ENCODE peak calls at places on chromosomes 13 and 19, in seven cellular contexts. One of them, this sample, is unnamed.
A peak's percentile ranks its signal among the peaks of the same experiment; 100 is the strongest.

GRCh38 chr19:30287973-30288372 is 84.2 kb upstream of the ZNF536 start:
- DNase-seq in fibroblast of lung: no peak
- DNase-seq in mammary epithelial cell: no peak
- DNase-seq in osteoblast: no peak
- DNase-seq in neuronal stem cell: no peak
- DNase-seq in HCT116: no peak
- DNase-seq in neural progenitor cell: no peak
- DNase-seq in this sample: no peak

GRCh38 chr13:75153834-75154233 is 328.1 kb downstream of the TBC1D4 start:
- DNase-seq in neural progenitor cell: no peak
- DNase-seq in fibroblast of lung: peak; percentile 32
- DNase-seq in HCT116: no peak
- DNase-seq in osteoblast: no peak
- DNase-seq in neuronal stem cell: no peak
- DNase-seq in mammary epithelial cell: no peak
- DNase-seq in this sample: no peak

GRCh38 chr13:70310720-70311119 is 202.5 kb upstream of the KLHL1 start:
- DNase-seq in HCT116: peak; percentile 26
- DNase-seq in osteoblast: no peak
- DNase-seq in neuronal stem cell: peak; percentile 18
- DNase-seq in fibroblast of lung: peak; percentile 13
- DNase-seq in mammary epithelial cell: peak; percentile 14
- DNase-seq in neural progenitor cell: peak; percentile 46
- DNase-seq in this sample: no peak

GRCh38 chr19:7513809-7514642 is 1.9 kb upstream of the ZNF358 start:
- DNase-seq in neuronal stem cell: no peak
- DNase-seq in mammary epithelial cell: no peak
- DNase-seq in neural progenitor cell: no peak
- DNase-seq in osteoblast: no peak
- DNase-seq in HCT116: no peak
- DNase-seq in fibroblast of lung: no peak
- DNase-seq in this sample: no peak

GRCh38 chr13:43805071-43805468 is 18.3 kb upstream of the ENOX1 start:
- DNase-seq in mammary epithelial cell: peak; percentile 99
- DNase-seq in neural progenitor cell: no peak
- DNase-seq in neuronal stem cell: no peak
- DNase-seq in fibroblast of lung: peak; percentile 92
- DNase-seq in HCT116: peak; percentile 81
- DNase-seq in osteoblast: peak; percentile 94
- DNase-seq in this sample: no peak

GRCh38 chr13:75579529-75579928 is 29.9 kb downstream of the UCHL3 start:
- DNase-seq in neural progenitor cell: no peak
- DNase-seq in HCT116: no peak
- DNase-seq in neuronal stem cell: no peak
- DNase-seq in fibroblast of lung: no peak
- DNase-seq in mammary epithelial cell: no peak
- DNase-seq in osteoblast: no peak
- DNase-seq in this sample: no peak

GRCh38 chr13:85618514-85618913 is 180.7 kb downstream of the SLITRK6 start:
- DNase-seq in HCT116: no peak
- DNase-seq in neural progenitor cell: no peak
- DNase-seq in mammary epithelial cell: no peak
- DNase-seq in osteoblast: no peak
- DNase-seq in neuronal stem cell: no peak
- DNase-seq in fibroblast of lung: no peak
- DNase-seq in this sample: no peak

GRCh38 chr19:18587962-18588610 is 512 bp upstream of the REX1BD start:
- DNase-seq in HCT116: no peak
- DNase-seq in neural progenitor cell: no peak
- DNase-seq in mammary epithelial cell: no peak
- DNase-seq in fibroblast of lung: no peak
- DNase-seq in osteoblast: peak; percentile 75
- DNase-seq in neuronal stem cell: no peak
- DNase-seq in this sample: no peak

GRCh38 chr13:42752731-42753130 is 28.7 kb upstream of the FAM216B start:
- DNase-seq in fibroblast of lung: no peak
- DNase-seq in HCT116: no peak
- DNase-seq in neuronal stem cell: no peak
- DNase-seq in neural progenitor cell: no peak
- DNase-seq in mammary epithelial cell: no peak
- DNase-seq in osteoblast: no peak
- DNase-seq in this sample: no peak

GRCh38 chr13:78608705-78609463 is 5.5 kb upstream of the POU4F1 start:
- DNase-seq in HCT116: no peak
- DNase-seq in osteoblast: no peak
- DNase-seq in neural progenitor cell: peak; percentile 58
- DNase-seq in fibroblast of lung: no peak
- DNase-seq in neuronal stem cell: peak; percentile 9
- DNase-seq in mammary epithelial cell: no peak
- DNase-seq in this sample: no peak

GRCh38 chr13:32627793-32628192 is 41.5 kb downstream of the PDS5B start:
- DNase-seq in HCT116: no peak
- DNase-seq in osteoblast: no peak
- DNase-seq in mammary epithelial cell: no peak
- DNase-seq in neuronal stem cell: no peak
- DNase-seq in fibroblast of lung: no peak
- DNase-seq in neural progenitor cell: no peak
- DNase-seq in this sample: no peak

GRCh38 chr19:38320969-38321339 is 1.3 kb downstream of the KCNK6 start:
- DNase-seq in HCT116: no peak
- DNase-seq in fibroblast of lung: no peak
- DNase-seq in neuronal stem cell: no peak
- DNase-seq in neural progenitor cell: no peak
- DNase-seq in osteoblast: peak; percentile 51
- DNase-seq in mammary epithelial cell: no peak
- DNase-seq in this sample: no peak

GRCh38 chr13:25905411-25906010 is 146.3 kb downstream of the SHISA2 start:
- DNase-seq in fibroblast of lung: no peak
- DNase-seq in HCT116: no peak
- DNase-seq in osteoblast: no peak
- DNase-seq in mammary epithelial cell: no peak
- DNase-seq in neural progenitor cell: no peak
- DNase-seq in neuronal stem cell: no peak
- DNase-seq in this sample: no peak

GRCh38 chr13:50892162-50892944 is 17.2 kb upstream of the RNASEH2B start:
- DNase-seq in osteoblast: no peak
- DNase-seq in neural progenitor cell: no peak
- DNase-seq in neuronal stem cell: no peak
- DNase-seq in HCT116: no peak
- DNase-seq in fibroblast of lung: no peak
- DNase-seq in mammary epithelial cell: no peak
- DNase-seq in this sample: peak; percentile 95

GRCh38 chr19:34772697-34773554 is at the start of gene ZNF599:
- DNase-seq in mammary epithelial cell: peak; percentile 85
- DNase-seq in fibroblast of lung: peak; percentile 91
- DNase-seq in HCT116: peak; percentile 83
- DNase-seq in neuronal stem cell: peak; percentile 79
- DNase-seq in osteoblast: peak; percentile 94
- DNase-seq in neural progenitor cell: peak; percentile 95
- DNase-seq in this sample: peak; percentile 91

GRCh38 chr19:10920288-10920655 is 8.2 kb downstream of the YIPF2 start:
- DNase-seq in osteoblast: peak; percentile 49
- DNase-seq in neuronal stem cell: no peak
- DNase-seq in fibroblast of lung: no peak
- DNase-seq in neural progenitor cell: no peak
- DNase-seq in mammary epithelial cell: no peak
- DNase-seq in HCT116: no peak
- DNase-seq in this sample: no peak

GRCh38 chr19:58356236-58356970 is 3.1 kb upstream of the A1BG start:
- DNase-seq in osteoblast: peak; percentile 75
- DNase-seq in HCT116: no peak
- DNase-seq in mammary epithelial cell: peak; percentile 18
- DNase-seq in fibroblast of lung: no peak
- DNase-seq in neural progenitor cell: no peak
- DNase-seq in neuronal stem cell: no peak
- DNase-seq in this sample: no peak

GRCh38 chr19:45885556-45886426 is at the start of gene IRF2BP1:
- DNase-seq in osteoblast: peak; percentile 99
- DNase-seq in mammary epithelial cell: peak; percentile 92
- DNase-seq in neuronal stem cell: peak; percentile 92
- DNase-seq in HCT116: peak; percentile 84
- DNase-seq in fibroblast of lung: peak; percentile 91
- DNase-seq in neural progenitor cell: peak; percentile 98
- DNase-seq in this sample: peak; percentile 91

GRCh38 chr13:62710766-62711165 is 1295.1 kb upstream of the PCDH20 start:
- DNase-seq in fibroblast of lung: no peak
- DNase-seq in HCT116: no peak
- DNase-seq in osteoblast: peak; percentile 15
- DNase-seq in neuronal stem cell: no peak
- DNase-seq in mammary epithelial cell: no peak
- DNase-seq in neural progenitor cell: no peak
- DNase-seq in this sample: no peak

GRCh38 chr19:42352216-42352892 is 26.9 kb downstream of the MEGF8 start:
- DNase-seq in osteoblast: peak; percentile 45
- DNase-seq in neural progenitor cell: peak; percentile 14
- DNase-seq in neuronal stem cell: peak; percentile 20
- DNase-seq in HCT116: no peak
- DNase-seq in mammary epithelial cell: peak; percentile 2
- DNase-seq in fibroblast of lung: peak; percentile 15
- DNase-seq in this sample: no peak

GRCh38 chr13:73399347-73400216 is 340.8 kb downstream of the KLF5 start:
- DNase-seq in neuronal stem cell: no peak
- DNase-seq in fibroblast of lung: peak; percentile 16
- DNase-seq in mammary epithelial cell: peak; percentile 47
- DNase-seq in HCT116: no peak
- DNase-seq in neural progenitor cell: no peak
- DNase-seq in osteoblast: no peak
- DNase-seq in this sample: no peak
- H2AFZ ChIP-seq in neuronal stem cell: no peak overlapping the region
- H2AFZ ChIP-seq in fibroblast of lung: no peak overlapping the region
- H2AFZ ChIP-seq in mammary epithelial cell: peak overlapping the region; percentile 68
- H2AFZ ChIP-seq in HCT116: no peak overlapping the region
- H2AFZ ChIP-seq in neural progenitor cell: no peak overlapping the region
- H2AFZ ChIP-seq in osteoblast: no peak overlapping the region
- H2AFZ ChIP-seq in this sample: no peak overlapping the region

DNA sequence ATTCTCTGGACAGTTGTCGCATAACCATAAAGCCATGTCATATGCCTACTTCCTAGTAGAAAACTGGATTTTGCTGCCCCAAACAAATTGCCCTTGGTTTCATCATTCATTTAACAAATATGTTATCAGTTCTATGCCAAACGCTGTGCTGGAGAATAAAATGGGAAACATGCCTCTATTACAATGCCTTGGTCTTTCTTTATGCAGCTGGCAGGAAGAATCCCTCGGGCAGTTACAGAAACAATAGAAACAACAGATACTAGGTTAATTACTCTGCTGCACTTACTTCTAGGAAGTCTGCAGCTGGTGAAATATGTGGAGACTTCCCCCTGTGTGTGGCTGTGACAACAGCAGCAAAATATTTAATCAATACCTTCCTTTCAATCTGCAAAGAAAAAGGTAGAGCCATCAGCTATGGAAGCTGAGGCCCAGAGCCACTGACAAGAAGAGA is 10.0 kb downstream of the STOML3 start:
- DNase-seq in HCT116: no peak
- DNase-seq in mammary epithelial cell: no peak
- DNase-seq in fibroblast of lung: no peak
- DNase-seq in neuronal stem cell: peak; percentile 12
- DNase-seq in neural progenitor cell: peak; percentile 23
- DNase-seq in osteoblast: no peak
- DNase-seq in this sample: no peak
- H2AFZ ChIP-seq in HCT116: no peak overlapping the region
- H2AFZ ChIP-seq in mammary epithelial cell: peak overlapping the region; percentile 2
- H2AFZ ChIP-seq in fibroblast of lung: no peak overlapping the region
- H2AFZ ChIP-seq in neuronal stem cell: peak overlapping the region; percentile 66
- H2AFZ ChIP-seq in neural progenitor cell: no peak overlapping the region
- H2AFZ ChIP-seq in osteoblast: no peak overlapping the region
- H2AFZ ChIP-seq in this sample: no peak overlapping the region

GRCh38 chr19:3275068-3275582 is 50.7 kb downstream of the CELF5 start:
- DNase-seq in fibroblast of lung: no peak
- DNase-seq in mammary epithelial cell: no peak
- DNase-seq in osteoblast: peak; percentile 93
- DNase-seq in HCT116: peak; percentile 36
- DNase-seq in neuronal stem cell: peak; percentile 69
- DNase-seq in neural progenitor cell: peak; percentile 87
- DNase-seq in this sample: peak; percentile 61

GRCh38 chr19:3275583-3276340 is 51.3 kb downstream of the CELF5 start:
- DNase-seq in HCT116: peak; percentile 92
- DNase-seq in fibroblast of lung: peak; percentile 49
- DNase-seq in neuronal stem cell: peak; percentile 91
- DNase-seq in mammary epithelial cell: peak; percentile 83
- DNase-seq in neural progenitor cell: peak; percentile 97
- DNase-seq in osteoblast: peak; percentile 98
- DNase-seq in this sample: peak; percentile 94

GRCh38 chr19:3277649-3278048 is 53.2 kb downstream of the CELF5 start:
- DNase-seq in osteoblast: peak; percentile 80
- DNase-seq in HCT116: no peak
- DNase-seq in neural progenitor cell: no peak
- DNase-seq in fibroblast of lung: no peak
- DNase-seq in neuronal stem cell: no peak
- DNase-seq in mammary epithelial cell: no peak
- DNase-seq in this sample: no peak

GRCh38 chr19:3274245-3275067 is 50.0 kb downstream of the CELF5 start:
- DNase-seq in mammary epithelial cell: no peak
- DNase-seq in fibroblast of lung: no peak
- DNase-seq in HCT116: no peak
- DNase-seq in neural progenitor cell: no peak
- DNase-seq in osteoblast: peak; percentile 81
- DNase-seq in neuronal stem cell: no peak
- DNase-seq in this sample: no peak

GRCh38 chr19:3276341-3276799 is 51.9 kb downstream of the CELF5 start:
- DNase-seq in HCT116: peak; percentile 88
- DNase-seq in mammary epithelial cell: peak; percentile 75
- DNase-seq in neural progenitor cell: peak; percentile 90
- DNase-seq in osteoblast: peak; percentile 83
- DNase-seq in neuronal stem cell: no peak
- DNase-seq in fibroblast of lung: no peak
- DNase-seq in this sample: no peak
- H2AFZ ChIP-seq in HCT116: no peak overlapping the region
- H2AFZ ChIP-seq in mammary epithelial cell: peak overlapping the region; percentile 34
- H2AFZ ChIP-seq in neural progenitor cell: no peak overlapping the region
- H2AFZ ChIP-seq in osteoblast: no peak overlapping the region
- H2AFZ ChIP-seq in neuronal stem cell: peak overlapping the region; percentile 25
- H2AFZ ChIP-seq in fibroblast of lung: no peak overlapping the region
- H2AFZ ChIP-seq in this sample: peak overlapping the region; percentile 30

DNA sequence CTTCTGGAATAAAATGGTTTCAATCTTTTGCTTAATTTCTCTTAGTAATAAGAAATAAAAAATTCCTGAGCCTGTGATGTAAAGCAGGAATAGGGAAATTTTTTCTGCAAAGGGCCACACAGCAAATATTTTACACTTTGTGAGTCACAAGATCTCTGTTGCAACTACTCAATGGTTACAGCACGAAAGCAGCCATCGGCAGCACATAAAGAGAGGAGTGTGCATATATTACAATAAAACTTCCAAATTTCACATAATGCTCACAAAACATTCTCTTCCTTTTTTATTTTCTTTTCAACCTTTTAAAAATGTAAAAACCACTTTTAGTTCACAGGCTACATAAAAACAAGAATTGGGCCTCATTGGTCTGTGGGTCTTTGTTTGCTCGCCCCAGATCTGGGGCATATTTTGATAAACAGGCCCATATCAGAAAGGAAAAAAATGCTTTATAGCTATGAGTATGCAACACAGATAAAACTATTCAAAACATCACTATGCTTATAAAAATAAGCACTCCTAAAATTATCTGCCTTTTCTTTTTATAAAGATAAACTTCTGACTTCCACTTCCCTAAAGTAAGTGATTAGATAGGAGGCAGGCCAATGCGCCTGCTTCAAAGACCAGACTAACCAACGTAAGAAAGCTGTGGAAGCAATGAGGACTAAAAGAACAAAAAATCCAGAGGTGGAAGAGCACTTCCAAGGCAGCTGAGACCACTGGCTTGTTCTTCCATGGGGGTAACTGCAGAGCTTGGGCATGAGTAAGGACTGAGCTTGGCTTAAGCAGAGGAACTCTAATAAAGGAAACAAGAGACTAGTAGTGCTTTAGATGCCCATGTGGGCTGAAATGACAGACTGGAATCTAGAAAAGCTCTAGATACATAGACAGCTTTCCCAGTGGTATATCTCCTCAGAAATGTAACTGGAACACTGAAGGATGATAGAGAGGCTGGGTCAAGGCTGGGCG is 26.4 kb downstream of the MYCBP2 start:
- DNase-seq in neural progenitor cell: no peak
- DNase-seq in HCT116: no peak
- DNase-seq in mammary epithelial cell: peak; percentile 31
- DNase-seq in fibroblast of lung: peak; percentile 75
- DNase-seq in neuronal stem cell: no peak
- DNase-seq in osteoblast: peak; percentile 22
- DNase-seq in this sample: no peak
- H2AFZ ChIP-seq in neural progenitor cell: no peak overlapping the region
- H2AFZ ChIP-seq in HCT116: no peak overlapping the region
- H2AFZ ChIP-seq in mammary epithelial cell: no peak overlapping the region
- H2AFZ ChIP-seq in fibroblast of lung: peak overlapping the region; percentile 7
- H2AFZ ChIP-seq in neuronal stem cell: no peak overlapping the region
- H2AFZ ChIP-seq in osteoblast: no peak overlapping the region
- H2AFZ ChIP-seq in this sample: no peak overlapping the region

This sample was measured in DND-41.